ENCODE peak calls at places on chromosomes 3 and 15, in five cellular contexts. S is stimulated activated CD4-positive, alpha-beta T cell treated with anti-CD3 and anti-CD28 coated beads, TNF-alpha, amount 100 ng/mL, for 1 hour; Q is posterior cingulate gyrus; O is stimulated activated CD8-positive, alpha-beta memory T cell treated with anti-CD3 and anti-CD28 coated beads, Interleukin-15, amount 100 ng/mL, for 24 hours; X is A172. B is an unnamed sample.

GRCh38 chr3:167406876-167407492 is 26.9 kb upstream of the ZBBX start:
- DNase-seq in S (no peak), Q (peak; percentile 75), O (no peak), X (peak; percentile 78), B (peak; percentile 8)

GRCh38 chr3:59856921-59857320 is 807.1 kb upstream of the CFAP20DC start:
- DNase-seq in S (no peak), Q (no peak), O (no peak), X (no peak), B (no peak)

GRCh38 chr3:4826237-4827100 is 152.8 kb upstream of the BHLHE40 start:
- DNase-seq in S (no peak), Q (peak; percentile 59), O (no peak), X (peak; percentile 53), B (peak; percentile 43)

GRCh38 chr3:105944281-105944680 is 75.5 kb upstream of the CBLB start:
- DNase-seq in S (no peak), Q (no peak), O (no peak), X (no peak), B (peak; percentile 25)

GRCh38 chr3:8536106-8537052 is 34.8 kb downstream of the LMCD1 start:
- DNase-seq in S (no peak), Q (no peak), O (no peak), X (no peak), B (peak; percentile 42)

GRCh38 chr3:170563712-170564423 is 22.0 kb downstream of the SLC7A14 start:
- DNase-seq in S (no peak), Q (no peak), O (no peak), X (peak; percentile 67), B (peak; percentile 26)

GRCh38 chr15:60941448-60941847 is 287.7 kb downstream of the RORA start:
- DNase-seq in S (no peak), Q (no peak), O (no peak), X (peak; percentile 29), B (no peak)

GRCh38 chr15:38651328-38652038 is 86.9 kb upstream of the RASGRP1 start:
- DNase-seq in S (no peak), Q (no peak), O (no peak), X (no peak), B (no peak)

GRCh38 chr15:82133251-82133650 is 87.4 kb upstream of the MEX3B start:
- DNase-seq in S (no peak), Q (no peak), O (no peak), X (no peak), B (no peak)

GRCh38 chr3:146164951-146165350 is 4.0 kb upstream of the PLOD2 start:
- DNase-seq in S (no peak), Q (no peak), O (no peak), X (no peak), B (no peak)

GRCh38 chr3:136938334-136938733 is 19.4 kb upstream of the IL20RB start:
- DNase-seq in S (no peak), Q (no peak), O (no peak), X (no peak), B (peak; percentile 61)

GRCh38 chr3:113094514-113094913 is 103.7 kb downstream of the GTPBP8 start:
- DNase-seq in S (no peak), Q (no peak), O (no peak), X (no peak), B (no peak)

GRCh38 chr3:13185737-13186136 is 112.5 kb upstream of the IQSEC1 start:
- DNase-seq in S (no peak), Q (no peak), O (no peak), X (no peak), B (no peak)

GRCh38 chr15:50440932-50441331 is 16.7 kb downstream of the USP8 start:
- DNase-seq in S (no peak), Q (no peak), O (no peak), X (no peak), B (no peak)

GRCh38 chr3:150030841-150031240 is 60.1 kb upstream of the PFN2 start:
- DNase-seq in S (no peak), Q (no peak), O (no peak), X (no peak), B (no peak)

GRCh38 chr15:100043732-100044131 is 298.0 kb downstream of the ADAMTS17 start:
- DNase-seq in S (no peak), Q (no peak), O (no peak), X (peak; percentile 18), B (no peak)

GRCh38 chr3:186807231-186807630 is 949 bp upstream of the RFC4 start:
- DNase-seq in S (no peak), Q (no peak), O (no peak), X (no peak), B (no peak)

GRCh38 chr3:51942603-51943450 is 664 bp downstream of the PARP3 start:
- DNase-seq in S (peak; percentile 38), Q (no peak), O (no peak), X (peak; percentile 84), B (peak; percentile 64)

GRCh38 chr3:128969993-128970740 is 23.7 kb downstream of the CFAP92 start:
- DNase-seq in S (peak; percentile 46), Q (peak; percentile 45), O (no peak), X (peak; percentile 58), B (peak; percentile 13)

GRCh38 chr3:48711727-48712126 is 5.3 kb downstream of the IP6K2 start:
- DNase-seq in S (no peak), Q (no peak), O (no peak), X (peak; percentile 12), B (no peak)

GRCh38 chr3:183807329-183807728 is 18.0 kb downstream of the MAP6D1 start:
- DNase-seq in S (no peak), Q (no peak), O (no peak), X (no peak), B (no peak)

GRCh38 chr3:123732447-123732846 is 147.6 kb upstream of the HACD2 start:
- DNase-seq in S (no peak), Q (no peak), O (no peak), X (peak; percentile 95), B (no peak)

GRCh38 chr3:13011369-13012227 is 61.6 kb downstream of the IQSEC1 start:
- DNase-seq in S (peak; percentile 53), Q (no peak), O (no peak), X (no peak), B (no peak)

GRCh38 chr3:54931182-54931581 is 3.3 kb upstream of the LRTM1 start:
- DNase-seq in S (no peak), Q (peak; percentile 26), O (no peak), X (no peak), B (no peak)

GRCh38 chr15:41286665-41287333 is 45.6 kb downstream of the OIP5 start:
- DNase-seq in S (no peak), Q (no peak), O (no peak), X (no peak), B (peak; percentile 56)

GRCh38 chr3:49412632-49413337 is 562 bp downstream of the TCTA start:
- DNase-seq in S (no peak), Q (no peak), O (no peak), X (no peak), B (no peak)

GRCh38 chr3:8320711-8321458 is 180.7 kb upstream of the LMCD1 start:
- DNase-seq in S (no peak), Q (no peak), O (no peak), X (no peak), B (no peak)

GRCh38 chr3:30426319-30426993 is 179.9 kb upstream of the TGFBR2 start:
- DNase-seq in S (no peak), Q (no peak), O (no peak), X (no peak), B (peak; percentile 82)

GRCh38 chr3:53821631-53822068 is 24.6 kb downstream of the CHDH start:
- DNase-seq in S (no peak), Q (no peak), O (no peak), X (peak; percentile 78), B (no peak)

GRCh38 chr3:15307580-15307979 is 24.8 kb downstream of the SH3BP5 start:
- DNase-seq in S (no peak), Q (no peak), O (no peak), X (no peak), B (no peak)

GRCh38 chr3:72118593-72118992 is 333.6 kb upstream of the PROK2 start:
- DNase-seq in S (no peak), Q (no peak), O (no peak), X (no peak), B (no peak)

GRCh38 chr3:155230382-155230781 is 63.1 kb downstream of the STRIT1 start:
- DNase-seq in S (no peak), Q (no peak), O (no peak), X (no peak), B (peak; percentile 97)